ENCODE peak calls at places on chromosome 3, in five cellular contexts. One of them, this sample, is unnamed.

GRCh38 chr3:190309414-190309813 is 12.8 kb downstream of the CLDN1 start:
- DNase-seq in amniotic stem cell: no peak
- DNase-seq in brain microvascular endothelial cell: no peak
- DNase-seq in thoracic aorta: no peak
- DNase-seq in activated CD8-positive, alpha-beta T cell treated with anti-CD3 and anti-CD28 coated beads, Interleukin-2, amount 10 ng/mL, durations not matched to agents 7 days and 5 days: no peak
- DNase-seq in this sample: no peak

GRCh38 chr3:28322464-28322863 is 26.1 kb upstream of the ZCWPW2 start:
- DNase-seq in brain microvascular endothelial cell: peak; percentile 10
- DNase-seq in activated CD8-positive, alpha-beta T cell treated with anti-CD3 and anti-CD28 coated beads, Interleukin-2, amount 10 ng/mL, durations not matched to agents 7 days and 5 days: no peak
- DNase-seq in thoracic aorta: no peak
- DNase-seq in amniotic stem cell: no peak
- DNase-seq in this sample: no peak

GRCh38 chr3:43996379-43997301 is 245.0 kb upstream of the TOPAZ1 start:
- DNase-seq in amniotic stem cell: no peak
- DNase-seq in thoracic aorta: no peak
- DNase-seq in activated CD8-positive, alpha-beta T cell treated with anti-CD3 and anti-CD28 coated beads, Interleukin-2, amount 10 ng/mL, durations not matched to agents 7 days and 5 days: peak; percentile 36
- DNase-seq in brain microvascular endothelial cell: no peak
- DNase-seq in this sample: peak; percentile 76

GRCh38 chr3:47283596-47284364 is 1.0 kb downstream of the KLHL18 start:
- DNase-seq in amniotic stem cell: no peak
- DNase-seq in thoracic aorta: no peak
- DNase-seq in activated CD8-positive, alpha-beta T cell treated with anti-CD3 and anti-CD28 coated beads, Interleukin-2, amount 10 ng/mL, durations not matched to agents 7 days and 5 days: peak; percentile 43
- DNase-seq in brain microvascular endothelial cell: no peak
- DNase-seq in this sample: peak; percentile 12

GRCh38 chr3:71265365-71265935 is 318.1 kb downstream of the FOXP1 start:
- DNase-seq in thoracic aorta: no peak
- DNase-seq in amniotic stem cell: no peak
- DNase-seq in activated CD8-positive, alpha-beta T cell treated with anti-CD3 and anti-CD28 coated beads, Interleukin-2, amount 10 ng/mL, durations not matched to agents 7 days and 5 days: no peak
- DNase-seq in brain microvascular endothelial cell: no peak
- DNase-seq in this sample: no peak

GRCh38 chr3:15384510-15385237 is 42.7 kb downstream of the METTL6 start:
- DNase-seq in activated CD8-positive, alpha-beta T cell treated with anti-CD3 and anti-CD28 coated beads, Interleukin-2, amount 10 ng/mL, durations not matched to agents 7 days and 5 days: no peak
- DNase-seq in amniotic stem cell: no peak
- DNase-seq in brain microvascular endothelial cell: no peak
- DNase-seq in thoracic aorta: no peak
- DNase-seq in this sample: no peak

GRCh38 chr3:65873028-65873427 is 165.7 kb downstream of the MAGI1 start:
- DNase-seq in thoracic aorta: no peak
- DNase-seq in amniotic stem cell: no peak
- DNase-seq in brain microvascular endothelial cell: no peak
- DNase-seq in activated CD8-positive, alpha-beta T cell treated with anti-CD3 and anti-CD28 coated beads, Interleukin-2, amount 10 ng/mL, durations not matched to agents 7 days and 5 days: no peak
- DNase-seq in this sample: no peak

GRCh38 chr3:61563614-61564404 is 2.4 kb downstream of the PTPRG start:
- DNase-seq in brain microvascular endothelial cell: no peak
- DNase-seq in amniotic stem cell: no peak
- DNase-seq in thoracic aorta: no peak
- DNase-seq in activated CD8-positive, alpha-beta T cell treated with anti-CD3 and anti-CD28 coated beads, Interleukin-2, amount 10 ng/mL, durations not matched to agents 7 days and 5 days: no peak
- DNase-seq in this sample: no peak

GRCh38 chr3:14120111-14120920 is 4.4 kb downstream of the CHCHD4 start:
- DNase-seq in activated CD8-positive, alpha-beta T cell treated with anti-CD3 and anti-CD28 coated beads, Interleukin-2, amount 10 ng/mL, durations not matched to agents 7 days and 5 days: peak; percentile 16
- DNase-seq in brain microvascular endothelial cell: no peak
- DNase-seq in thoracic aorta: no peak
- DNase-seq in amniotic stem cell: no peak
- DNase-seq in this sample: no peak

GRCh38 chr3:14552041-14552648 is 12.0 kb upstream of the GRIP2 start:
- DNase-seq in activated CD8-positive, alpha-beta T cell treated with anti-CD3 and anti-CD28 coated beads, Interleukin-2, amount 10 ng/mL, durations not matched to agents 7 days and 5 days: no peak
- DNase-seq in brain microvascular endothelial cell: no peak
- DNase-seq in thoracic aorta: no peak
- DNase-seq in amniotic stem cell: no peak
- DNase-seq in this sample: no peak

GRCh38 chr3:159669024-159669476 is 319.6 kb upstream of the IL12A start:
- DNase-seq in activated CD8-positive, alpha-beta T cell treated with anti-CD3 and anti-CD28 coated beads, Interleukin-2, amount 10 ng/mL, durations not matched to agents 7 days and 5 days: no peak
- DNase-seq in brain microvascular endothelial cell: peak; percentile 14
- DNase-seq in thoracic aorta: no peak
- DNase-seq in amniotic stem cell: no peak
- DNase-seq in this sample: no peak

GRCh38 chr3:119669906-119670570 is 7.2 kb downstream of the COX17 start:
- DNase-seq in activated CD8-positive, alpha-beta T cell treated with anti-CD3 and anti-CD28 coated beads, Interleukin-2, amount 10 ng/mL, durations not matched to agents 7 days and 5 days: no peak
- DNase-seq in thoracic aorta: no peak
- DNase-seq in amniotic stem cell: no peak
- DNase-seq in brain microvascular endothelial cell: no peak
- DNase-seq in this sample: no peak

GRCh38 chr3:172159962-172160538 is 120.7 kb downstream of the FNDC3B start:
- DNase-seq in thoracic aorta: peak; percentile 36
- DNase-seq in brain microvascular endothelial cell: peak; percentile 61
- DNase-seq in amniotic stem cell: no peak
- DNase-seq in activated CD8-positive, alpha-beta T cell treated with anti-CD3 and anti-CD28 coated beads, Interleukin-2, amount 10 ng/mL, durations not matched to agents 7 days and 5 days: no peak
- DNase-seq in this sample: no peak

GRCh38 chr3:125104639-125105038 is 48.8 kb upstream of the HEG1 start:
- DNase-seq in brain microvascular endothelial cell: no peak
- DNase-seq in activated CD8-positive, alpha-beta T cell treated with anti-CD3 and anti-CD28 coated beads, Interleukin-2, amount 10 ng/mL, durations not matched to agents 7 days and 5 days: no peak
- DNase-seq in amniotic stem cell: no peak
- DNase-seq in thoracic aorta: no peak
- DNase-seq in this sample: no peak

This sample was measured in NCI-H345.